ENCODE peak calls at places on chromosomes 7 and 10, in seven cellular contexts. T is heart right ventricle, Y is Caco-2, V is fibroblast of pulmonary artery, G is kidney epithelial cell, M is BE2C, Z is fibroblast of lung. P is an unnamed sample.

GRCh38 chr10:43234471-43235041 is 32.3 kb downstream of the RASGEF1A start:
- DNase-seq in V (no peak), T (no peak), G (no peak), Z (no peak), Y (no peak), M (peak; percentile 2), P (peak; percentile 1)

GRCh38 chr7:55308186-55308929 is 56.8 kb upstream of the LANCL2 start:
- DNase-seq in T (peak; percentile 20), M (no peak), Z (peak; percentile 3), Y (peak; percentile 78), V (peak; percentile 80), G (no peak), P (no peak)

GRCh38 chr10:28922127-28922526 is 244.8 kb downstream of the BAMBI start:
- DNase-seq in V (no peak), G (no peak), Z (no peak), M (no peak), T (no peak), Y (no peak), P (no peak)

GRCh38 chr7:35389636-35390035 is 135.7 kb upstream of the TBX20 start:
- DNase-seq in M (no peak), Z (no peak), Y (no peak), G (no peak), T (no peak), V (no peak), P (no peak)

GRCh38 chr10:52706347-52707070 is 66.1 kb downstream of the MBL2 start:
- DNase-seq in T (no peak), Z (no peak), M (no peak), V (peak; percentile 14), Y (no peak), G (no peak), P (no peak)

GRCh38 chr7:1939434-1940401 is 269.6 kb downstream of the ELFN1 start:
- DNase-seq in V (no peak), Z (no peak), M (no peak), Y (no peak), G (no peak), T (no peak), P (peak; percentile 34)

GRCh38 chr10:48442090-48442808 is 135.8 kb downstream of the MAPK8 start:
- DNase-seq in Z (no peak), V (no peak), Y (no peak), G (no peak), M (no peak), T (no peak), P (no peak)

GRCh38 chr10:7605565-7606295 is 61.0 kb downstream of the ITIH5 start:
- DNase-seq in G (no peak), V (peak; percentile 11), Z (peak; percentile 50), T (no peak), M (no peak), Y (no peak), P (no peak)

GRCh38 chr7:132403465-132404110 is 172.7 kb downstream of the PLXNA4 start:
- DNase-seq in V (no peak), G (no peak), M (no peak), Z (no peak), T (no peak), Y (no peak), P (no peak)

GRCh38 chr7:102064361-102065025 is 222.2 kb upstream of the SH2B2 start:
- DNase-seq in G (no peak), V (peak; percentile 69), M (peak; percentile 73), Z (no peak), T (peak; percentile 37), Y (peak; percentile 29), P (no peak)

GRCh38 chr10:7258948-7259523 is 151.8 kb downstream of the SFMBT2 start:
- DNase-seq in T (peak; percentile 22), Z (no peak), G (no peak), V (no peak), M (peak; percentile 36), Y (no peak), P (peak; percentile 9)

GRCh38 chr7:27148031-27148775 is 629 bp upstream of the HOXA6 start:
- DNase-seq in V (no peak), G (no peak), T (no peak), M (peak; percentile 4), Y (peak; percentile 69), Z (peak; percentile 57), P (peak; percentile 39)

GRCh38 chr7:1787681-1788235 is 117.7 kb downstream of the ELFN1 start:
- DNase-seq in G (no peak), T (no peak), Z (no peak), V (no peak), Y (no peak), M (no peak), P (no peak)

GRCh38 chr7:94003446-94004023 is 620 bp downstream of the BET1 start:
- DNase-seq in G (no peak), T (no peak), Z (no peak), M (no peak), V (no peak), Y (no peak), P (no peak)

GRCh38 chr7:12239821-12240220 is 28.7 kb downstream of the TMEM106B start:
- DNase-seq in G (no peak), Y (no peak), M (no peak), V (no peak), T (no peak), Z (no peak), P (no peak)

GRCh38 chr7:12249706-12250105 is 38.6 kb downstream of the TMEM106B start:
- DNase-seq in Z (no peak), M (no peak), T (no peak), G (no peak), Y (no peak), V (no peak), P (no peak)

GRCh38 chr7:12244694-12245093 is 33.6 kb downstream of the TMEM106B start:
- DNase-seq in Y (no peak), G (no peak), T (no peak), V (no peak), Z (no peak), M (no peak), P (no peak)

GRCh38 chr7:12244129-12244528 is 33.0 kb downstream of the TMEM106B start:
- DNase-seq in V (peak; percentile 25), Z (peak; percentile 9), Y (peak; percentile 69), T (no peak), G (no peak), M (peak; percentile 63), P (peak; percentile 8)
- TF ChIP-seq CTCF in V (peak; percentile 49), Z (peak; percentile 37), Y (peak; percentile 78), T (peak; percentile 28), G (peak; percentile 43), M (peak; percentile 83), P (peak; percentile 37)

GRCh38 chr10:98328163-98328562 is 60.2 kb upstream of the LOXL4 start:
- DNase-seq in T (no peak), Y (no peak), G (no peak), Z (no peak), V (no peak), M (no peak), P (no peak)

GRCh38 chr10:98332623-98333269 is 64.8 kb upstream of the LOXL4 start:
- DNase-seq in T (no peak), Z (peak; percentile 45), G (no peak), V (no peak), M (no peak), Y (no peak), P (no peak)

GRCh38 chr10:98328640-98329039 is 60.6 kb upstream of the LOXL4 start:
- DNase-seq in M (no peak), T (no peak), V (no peak), Z (no peak), G (no peak), Y (no peak), P (no peak)

GRCh38 chr10:98326621-98327027 is 58.6 kb upstream of the LOXL4 start:
- DNase-seq in T (no peak), V (no peak), M (no peak), Z (no peak), Y (no peak), G (no peak), P (peak; percentile 40)

DNA sequence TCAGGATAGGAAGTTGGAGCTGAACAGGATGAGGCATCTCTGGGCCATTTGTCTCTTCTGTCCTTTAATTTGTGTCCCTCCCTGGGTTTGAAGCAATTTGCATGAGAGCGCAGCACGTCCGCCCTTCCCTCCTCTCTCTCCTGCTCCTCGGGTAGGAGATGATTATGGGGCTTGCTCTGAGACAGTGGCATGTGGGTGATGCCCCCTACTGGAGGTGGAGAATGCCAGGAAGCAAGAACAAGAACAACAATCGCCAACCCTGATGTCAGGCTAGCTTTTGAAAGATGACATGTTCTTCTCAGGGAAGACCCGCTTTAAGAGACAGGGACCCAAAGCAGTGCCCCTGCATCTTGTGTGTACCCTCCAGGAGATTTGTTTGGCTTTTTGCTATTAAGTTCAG is 63.9 kb upstream of the LOXL4 start:
- DNase-seq in Y (no peak), M (peak; percentile 21), T (no peak), Z (no peak), G (no peak), V (no peak), P (no peak)
- TF ChIP-seq CTCF in Y (peak; percentile 19), M (peak; percentile 58), T (peak; percentile 46), Z (peak; percentile 34), G (peak; percentile 32), V (peak; percentile 43), P (peak; percentile 17)

DNA sequence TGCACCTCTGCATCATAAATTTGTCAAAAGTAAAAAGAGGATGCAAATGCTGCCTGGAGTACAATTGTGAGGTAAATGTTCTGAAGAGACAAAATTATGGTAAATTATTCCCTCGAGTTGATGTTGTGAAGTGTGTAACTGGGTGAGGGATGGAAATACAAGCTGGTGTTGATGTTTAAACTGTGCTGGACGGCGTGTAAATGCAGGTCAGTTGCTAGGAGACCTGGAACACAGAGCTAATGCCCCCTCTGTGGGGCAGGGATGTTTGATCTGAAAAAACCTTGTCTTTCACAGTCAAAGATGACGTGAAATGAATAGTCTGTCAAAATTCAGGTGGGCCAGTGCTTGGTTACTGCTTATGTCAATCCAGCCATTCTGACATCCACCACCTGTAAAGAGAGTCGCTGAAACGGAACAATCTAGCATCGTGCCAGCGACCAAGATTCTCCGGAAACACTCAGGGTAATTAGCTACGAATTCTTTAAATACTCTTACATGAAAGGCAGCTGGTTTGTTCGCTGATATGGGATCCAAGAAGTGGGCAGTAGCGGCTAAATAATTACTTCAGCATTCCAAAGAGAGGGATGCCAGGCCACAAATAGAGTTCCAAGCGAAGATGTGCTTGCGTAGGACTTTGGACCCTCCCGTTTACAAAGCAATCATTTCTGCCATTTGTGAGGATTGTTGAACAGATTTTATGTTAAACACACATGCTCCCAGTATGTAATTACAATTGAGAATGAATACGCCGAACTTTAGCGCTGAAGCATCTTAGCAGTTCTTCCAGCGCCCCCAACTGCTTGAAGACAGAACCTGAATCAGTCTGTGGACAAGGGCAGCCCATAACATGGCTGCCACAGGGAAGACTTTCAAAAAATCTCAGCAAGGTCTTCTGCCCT is 7.4 kb upstream of the ASB4 start:
- DNase-seq in V (peak; percentile 70), M (peak; percentile 23), G (no peak), Z (peak; percentile 66), T (peak; percentile 14), Y (peak; percentile 76), P (peak; percentile 14)
- TF ChIP-seq CTCF in V (peak; percentile 70), M (peak; percentile 46), G (peak; percentile 52), Z (peak; percentile 56), T (peak; percentile 45), Y (peak; percentile 67), P (peak; percentile 11)

DNA sequence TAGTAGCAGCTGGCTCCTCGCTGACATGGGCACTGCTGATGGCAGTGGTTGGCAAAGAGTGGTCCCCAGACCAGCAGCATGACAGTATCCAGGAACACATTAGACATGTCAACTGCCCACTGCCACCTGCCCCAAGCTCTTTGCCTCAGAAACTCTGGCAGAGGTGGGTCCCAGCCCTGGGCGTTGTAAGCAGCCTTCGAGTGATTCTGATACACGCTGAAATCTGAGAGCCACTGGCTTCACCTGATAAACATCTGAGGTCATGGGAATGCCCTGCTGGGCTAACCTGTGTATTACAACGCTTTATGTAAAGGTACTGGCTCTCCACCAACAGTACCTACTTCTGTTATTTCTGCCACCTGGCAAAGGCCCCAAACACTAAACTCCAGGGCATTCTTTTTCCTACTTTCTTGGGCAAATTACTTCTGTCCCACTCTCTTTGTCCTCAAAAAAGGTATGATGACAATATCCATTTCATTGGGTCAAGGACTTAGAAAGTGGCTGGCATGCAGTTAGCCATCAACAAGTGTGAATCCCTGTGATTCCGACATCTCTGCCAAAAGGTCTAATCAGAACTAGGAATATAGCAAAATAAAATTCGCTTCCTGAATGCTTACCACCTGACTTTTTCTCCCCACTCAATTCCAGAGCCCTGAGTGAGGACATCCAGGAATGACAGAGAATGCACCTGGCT is 9.2 kb downstream of the SGMS1 start:
- DNase-seq in Z (no peak), T (no peak), M (no peak), V (no peak), Y (peak; percentile 65), G (no peak), P (peak; percentile 29)
- TF ChIP-seq CTCF in Z (no peak), T (peak; percentile 7), M (peak; percentile 34), V (no peak), Y (peak; percentile 65), G (no peak), P (peak; percentile 32)